ENCODE peak calls at places on chromosomes 2 and 18, in seven cellular contexts. I, E, U, L, C, K and Q are unnamed samples.

GRCh38 chr2:150889141-150889540 is 372.5 kb downstream of the RBM43 start:
- DNase-seq in I (no peak), E (no peak), U (no peak), L (no peak), C (no peak), K (no peak), Q (no peak)

GRCh38 chr2:64770781-64771334 is 117.1 kb upstream of the SERTAD2 start:
- DNase-seq in I (no peak), E (no peak), U (peak; percentile 74), L (peak; percentile 62), C (no peak), K (peak; percentile 97), Q (no peak)

GRCh38 chr2:82109418-82109817 is 1804.9 kb upstream of the LRRTM1 start:
- DNase-seq in I (no peak), E (no peak), U (no peak), L (no peak), C (no peak), K (no peak), Q (no peak)

GRCh38 chr2:229392214-229392613 is 121.1 kb upstream of the PID1 start:
- DNase-seq in I (no peak), E (no peak), U (no peak), L (no peak), C (no peak), K (peak; percentile 30), Q (no peak)

GRCh38 chr2:191515536-191515935 is 162.4 kb upstream of the NABP1 start:
- DNase-seq in I (no peak), E (no peak), U (peak; percentile 44), L (no peak), C (no peak), K (no peak), Q (no peak)

GRCh38 chr2:121095257-121096080 is 189.5 kb downstream of the TFCP2L1 start:
- DNase-seq in I (no peak), E (no peak), U (no peak), L (peak; percentile 86), C (peak; percentile 87), K (peak; percentile 62), Q (peak; percentile 90)

GRCh38 chr2:98806266-98806697 is 75.3 kb upstream of the MGAT4A start:
- DNase-seq in I (no peak), E (no peak), U (no peak), L (peak; percentile 28), C (peak; percentile 87), K (peak; percentile 45), Q (no peak)

GRCh38 chr2:7057865-7058400 is 140.7 kb downstream of the RNF144A start:
- DNase-seq in I (peak; percentile 48), E (no peak), U (no peak), L (no peak), C (no peak), K (no peak), Q (no peak)

GRCh38 chr2:98928242-98928641 is 7.8 kb downstream of the CRACDL start:
- DNase-seq in I (no peak), E (no peak), U (no peak), L (no peak), C (no peak), K (no peak), Q (no peak)

GRCh38 chr2:191249131-191249813 is 4.1 kb downstream of the MYO1B start:
- DNase-seq in I (no peak), E (no peak), U (no peak), L (no peak), C (no peak), K (no peak), Q (no peak)

GRCh38 chr18:79516441-79516931 is 120.8 kb downstream of the NFATC1 start:
- DNase-seq in I (no peak), E (no peak), U (peak; percentile 30), L (no peak), C (no peak), K (no peak), Q (no peak)

GRCh38 chr2:19695706-19696105 is 206.1 kb downstream of the TTC32 start:
- DNase-seq in I (no peak), E (no peak), U (no peak), L (no peak), C (no peak), K (no peak), Q (no peak)

GRCh38 chr2:230695551-230695950 is 17.1 kb upstream of the CAB39 start:
- DNase-seq in I (no peak), E (no peak), U (no peak), L (no peak), C (no peak), K (no peak), Q (no peak)

GRCh38 chr2:222448806-222449205 is 24.5 kb downstream of the SGPP2 start:
- DNase-seq in I (no peak), E (no peak), U (no peak), L (peak; percentile 34), C (no peak), K (peak; percentile 70), Q (no peak)

GRCh38 chr2:202007015-202008011 is 26.3 kb upstream of the FZD7 start:
- DNase-seq in I (no peak), E (no peak), U (no peak), L (no peak), C (no peak), K (no peak), Q (no peak)

GRCh38 chr2:231900975-231901374 is 25.2 kb downstream of the NPPC start:
- DNase-seq in I (no peak), E (no peak), U (no peak), L (no peak), C (peak; percentile 43), K (no peak), Q (peak; percentile 69)

GRCh38 chr2:170717599-170717963 is 2.4 kb downstream of the SP5 start:
- DNase-seq in I (no peak), E (no peak), U (no peak), L (no peak), C (no peak), K (no peak), Q (no peak)
- H3K4me3 ChIP-seq in I (no peak overlapping the region), E (no peak overlapping the region), U (no peak overlapping the region), L (no peak overlapping the region), C (peak overlapping the region; percentile 57), K (no peak overlapping the region), Q (peak overlapping the region; percentile 56)

DNA sequence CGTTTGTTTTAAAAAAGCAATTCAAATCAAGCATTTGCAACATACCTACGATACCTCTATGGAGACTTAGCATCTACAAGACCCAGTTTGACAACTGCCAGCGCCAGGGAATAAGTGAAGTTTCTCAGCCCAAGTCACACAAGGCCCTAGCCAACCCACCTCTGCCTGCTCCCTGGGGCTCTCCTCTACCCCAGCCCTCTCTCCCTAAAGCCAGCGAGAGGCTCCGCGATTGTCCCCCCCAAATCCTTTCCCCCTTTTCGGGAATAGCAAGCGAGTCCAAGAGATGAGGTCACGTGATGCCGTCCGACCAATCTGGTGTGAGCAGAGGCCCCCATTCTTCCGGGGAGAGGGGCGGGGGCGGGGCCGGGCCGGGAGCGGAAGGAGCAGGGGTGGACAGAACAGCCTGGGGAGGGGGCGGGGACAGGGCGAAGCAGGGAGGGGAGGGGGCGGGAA is 102.2 kb upstream of the RAB6C start:
- DNase-seq in I (peak; percentile 40), E (peak; percentile 71), U (peak; percentile 92), L (peak; percentile 96), C (peak; percentile 94), K (peak; percentile 69), Q (peak; percentile 96)
- H3K4me3 ChIP-seq in I (peak overlapping the region; percentile 75), E (peak overlapping the region; percentile 71), U (peak overlapping the region; percentile 74), L (peak overlapping the region; percentile 58), C (peak overlapping the region; percentile 53), K (peak overlapping the region; percentile 75), Q (peak overlapping the region; percentile 76)

GRCh38 chr2:189199797-189200196 is 20.2 kb upstream of the COL5A2 start:
- DNase-seq in I (no peak), E (no peak), U (no peak), L (no peak), C (no peak), K (no peak), Q (no peak)

GRCh38 chr2:189208254-189208653 is 28.7 kb upstream of the COL5A2 start:
- DNase-seq in I (no peak), E (no peak), U (no peak), L (no peak), C (no peak), K (no peak), Q (no peak)

GRCh38 chr2:189203177-189203799 is 23.7 kb upstream of the COL5A2 start:
- DNase-seq in I (no peak), E (no peak), U (no peak), L (no peak), C (no peak), K (no peak), Q (no peak)

DNA sequence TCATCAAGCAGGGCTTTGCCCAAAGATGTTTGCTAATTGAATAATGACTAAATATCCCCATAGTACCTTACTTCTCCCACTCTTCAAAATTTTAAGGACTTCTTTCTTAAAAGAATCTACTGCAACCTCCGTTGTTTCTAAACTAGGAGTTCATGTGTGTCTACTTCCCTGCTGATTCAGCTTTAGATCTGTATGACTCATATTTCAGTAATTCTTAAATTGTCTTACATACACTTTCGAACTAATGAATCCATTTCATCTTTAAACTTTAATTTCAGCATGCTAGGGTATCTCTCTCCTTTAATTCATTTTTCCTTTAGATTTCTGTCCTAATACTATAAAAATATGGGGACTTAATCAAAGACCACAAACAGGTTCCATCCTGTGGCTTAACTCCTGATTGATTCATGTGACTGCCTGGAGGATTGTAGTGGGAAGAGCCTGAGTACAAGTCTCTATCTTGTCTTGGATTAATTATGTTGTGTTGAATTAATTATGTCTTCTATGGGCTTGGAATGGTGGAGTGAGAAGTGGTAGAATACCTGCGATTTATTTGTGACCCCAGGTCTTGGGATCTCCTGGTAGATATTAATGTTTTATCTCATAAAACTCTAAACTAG is 24.9 kb upstream of the COL5A2 start:
- DNase-seq in I (no peak), E (no peak), U (no peak), L (no peak), C (no peak), K (no peak), Q (no peak)
- H3K4me3 ChIP-seq in I (no peak overlapping the region), E (no peak overlapping the region), U (no peak overlapping the region), L (no peak overlapping the region), C (no peak overlapping the region), K (no peak overlapping the region), Q (no peak overlapping the region)

GRCh38 chr18:429030-429429 is 71.5 kb downstream of the COLEC12 start:
- DNase-seq in I (no peak), E (no peak), U (no peak), L (no peak), C (no peak), K (no peak), Q (no peak)

GRCh38 chr18:433960-434359 is 66.5 kb downstream of the COLEC12 start:
- DNase-seq in I (no peak), E (no peak), U (no peak), L (no peak), C (no peak), K (no peak), Q (no peak)

GRCh38 chr18:433297-433696 is 67.2 kb downstream of the COLEC12 start:
- DNase-seq in I (no peak), E (no peak), U (no peak), L (no peak), C (no peak), K (no peak), Q (no peak)

GRCh38 chr18:435940-436339 is 64.6 kb downstream of the COLEC12 start:
- DNase-seq in I (no peak), E (no peak), U (no peak), L (no peak), C (no peak), K (no peak), Q (no peak)

DNA sequence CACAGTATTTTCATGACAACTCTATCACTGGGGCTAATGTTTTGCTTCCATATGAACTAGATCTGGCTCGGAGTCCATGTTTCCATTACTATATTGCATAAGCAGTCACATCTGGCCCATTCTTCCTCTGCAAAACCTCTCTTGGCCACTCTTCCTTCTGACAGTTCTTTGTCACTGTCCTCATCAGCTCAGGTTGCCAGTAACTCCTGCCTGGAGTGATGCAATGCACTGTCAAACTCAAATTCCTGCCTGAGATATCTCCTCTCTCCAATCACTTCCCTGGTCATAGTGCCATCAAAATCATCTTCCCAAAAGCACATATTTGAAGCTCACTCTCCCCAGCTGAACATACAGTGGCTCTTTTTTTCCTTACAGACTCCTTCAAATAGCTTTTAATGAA is 66.1 kb downstream of the COLEC12 start:
- DNase-seq in I (no peak), E (no peak), U (no peak), L (no peak), C (no peak), K (no peak), Q (no peak)
- H3K4me3 ChIP-seq in I (no peak overlapping the region), E (no peak overlapping the region), U (no peak overlapping the region), L (no peak overlapping the region), C (no peak overlapping the region), K (no peak overlapping the region), Q (no peak overlapping the region)